ENCODE peak calls at places on chromosomes 4 and X, in seven cellular contexts. A, H, X, G, I, V and N are unnamed samples.

GRCh38 chrX:34884693-34885277 is 57.8 kb upstream of the FAM47B start:
- DNase-seq in X (no peak), V (no peak), G (peak; percentile 72), H (no peak), I (no peak), A (peak; percentile 70), N (peak; percentile 92)

GRCh38 chrX:13693341-13693871 is 4.5 kb downstream of the RAB9A start:
- DNase-seq in G (no peak), H (no peak), I (no peak), A (no peak), V (no peak), X (no peak), N (no peak)

GRCh38 chr4:164508836-164509235 is 245.1 kb upstream of the SMIM31 start:
- DNase-seq in H (no peak), V (no peak), I (no peak), X (no peak), A (no peak), G (no peak), N (peak; percentile 9)

GRCh38 chr4:150569384-150569987 is 12.5 kb upstream of the MAB21L2 start:
- DNase-seq in H (no peak), A (peak; percentile 22), G (peak; percentile 18), I (no peak), V (no peak), X (no peak), N (peak; percentile 76)

GRCh38 chr4:180926277-180926676 is 1316.9 kb upstream of the TENM3 start:
- DNase-seq in X (no peak), A (no peak), V (no peak), G (no peak), I (no peak), H (no peak), N (no peak)

GRCh38 chr4:126479709-126480108 is 1153.0 kb upstream of the INTU start:
- DNase-seq in H (no peak), G (no peak), V (no peak), A (no peak), X (no peak), I (no peak), N (no peak)

GRCh38 chrX:139930923-139931645 is 1.8 kb downstream of the ATP11C start:
- DNase-seq in V (no peak), G (peak; percentile 14), X (peak; percentile 8), A (peak; percentile 7), H (peak; percentile 0), I (no peak), N (no peak)

GRCh38 chr4:100421356-100421978 is 96.4 kb downstream of the EMCN start:
- DNase-seq in H (no peak), A (peak; percentile 76), G (peak; percentile 67), X (no peak), I (no peak), V (no peak), N (peak; percentile 63)

GRCh38 chrX:136255543-136255942 is 4.3 kb upstream of the MAP7D3 start:
- DNase-seq in H (no peak), V (no peak), A (no peak), G (no peak), I (no peak), X (no peak), N (no peak)

GRCh38 chrX:3440981-3441380 is 94.5 kb upstream of the MXRA5 start:
- DNase-seq in G (no peak), X (no peak), H (no peak), I (no peak), A (no peak), V (no peak), N (no peak)